ENCODE peak calls at places on chromosomes 1 and 21, in ten cellular contexts. R is fibroblast of lung; Q is CD8-positive, alpha-beta memory T cell; T is neuronal stem cell; H is IMR-90; X is tibial nerve; M is small intestine; O is cardiac muscle cell; U is tibial artery; E is iPS DF 6.9. A is an unnamed sample.

GRCh38 chr21:44566403-44566802 is 7.1 kb upstream of the KRTAP10-4 start:
- DNase-seq in R (no peak), Q (no peak), T (no peak), H (no peak), X (no peak), M (no peak), O (no peak), U (no peak), E (no peak), A (no peak)

GRCh38 chr1:53669511-53670191 is 69.3 kb downstream of the GLIS1 start:
- DNase-seq in R (no peak), Q (no peak), T (no peak), H (no peak), X (no peak), M (no peak), O (peak; percentile 6), U (no peak), E (no peak), A (no peak)

GRCh38 chr1:112793631-112794565 is 78.8 kb upstream of the PPM1J start:
- DNase-seq in R (no peak), Q (no peak), T (no peak), H (no peak), X (no peak), M (no peak), O (peak; percentile 65), U (no peak), E (no peak), A (no peak)

GRCh38 chr1:162111572-162111971 is 42.1 kb downstream of the NOS1AP start:
- DNase-seq in R (no peak), Q (no peak), T (no peak), H (no peak), X (no peak), M (no peak), O (no peak), U (no peak), E (no peak), A (no peak)

GRCh38 chr21:44432841-44433790 is 22.2 kb upstream of the LRRC3 start:
- DNase-seq in R (no peak), Q (peak; percentile 37), T (no peak), H (no peak), X (no peak), M (no peak), O (no peak), U (peak; percentile 63), E (no peak), A (no peak)

GRCh38 chr1:33985656-33986055 is 121.8 kb downstream of the HMGB4 start:
- DNase-seq in R (no peak), Q (no peak), T (no peak), H (peak; percentile 3), X (no peak), M (no peak), O (no peak), U (peak; percentile 68), E (no peak), A (no peak)

GRCh38 chr1:228735871-228736586 is 750 bp downstream of the RHOU start:
- DNase-seq in R (peak; percentile 32), Q (peak; percentile 49), T (no peak), H (peak; percentile 15), X (peak; percentile 21), M (peak; percentile 85), O (peak; percentile 65), U (peak; percentile 72), E (no peak), A (peak; percentile 64)

GRCh38 chr1:3956527-3957170 is 56.6 kb upstream of the C1orf174 start:
- DNase-seq in R (no peak), Q (no peak), T (no peak), H (no peak), X (no peak), M (no peak), O (no peak), U (no peak), E (no peak), A (no peak)

GRCh38 chr21:16473965-16474364 is 744.2 kb downstream of the USP25 start:
- DNase-seq in R (peak; percentile 15), Q (no peak), T (no peak), H (peak; percentile 12), X (no peak), M (no peak), O (peak; percentile 40), U (no peak), E (no peak), A (no peak)

GRCh38 chr21:39386194-39386593 is 37.3 kb upstream of the HMGN1 start:
- DNase-seq in R (peak; percentile 17), Q (peak; percentile 53), T (no peak), H (no peak), X (no peak), M (no peak), O (peak; percentile 21), U (no peak), E (no peak), A (peak; percentile 43)

GRCh38 chr1:181128592-181129497 is 40.3 kb downstream of the IER5 start:
- DNase-seq in R (no peak), Q (no peak), T (peak; percentile 71), H (no peak), X (no peak), M (no peak), O (no peak), U (no peak), E (no peak), A (no peak)

GRCh38 chr1:21338568-21339401 is 48.5 kb upstream of the ECE1 start:
- DNase-seq in R (peak; percentile 97), Q (no peak), T (no peak), H (peak; percentile 93), X (peak; percentile 72), M (peak; percentile 81), O (peak; percentile 69), U (peak; percentile 93), E (no peak), A (peak; percentile 92)

GRCh38 chr1:21337931-21338567 is 47.8 kb upstream of the ECE1 start:
- DNase-seq in R (peak; percentile 99), Q (no peak), T (no peak), H (peak; percentile 93), X (peak; percentile 93), M (peak; percentile 37), O (peak; percentile 73), U (peak; percentile 100), E (no peak), A (peak; percentile 97)

GRCh38 chr1:21337459-21337930 is 47.2 kb upstream of the ECE1 start:
- DNase-seq in R (no peak), Q (no peak), T (no peak), H (no peak), X (no peak), M (no peak), O (no peak), U (no peak), E (no peak), A (no peak)

GRCh38 chr1:21335750-21336168 is 45.5 kb upstream of the ECE1 start:
- DNase-seq in R (no peak), Q (no peak), T (no peak), H (no peak), X (no peak), M (no peak), O (no peak), U (no peak), E (no peak), A (no peak)

GRCh38 chr1:21337010-21337437 is 46.8 kb upstream of the ECE1 start:
- DNase-seq in R (no peak), Q (no peak), T (no peak), H (no peak), X (no peak), M (no peak), O (no peak), U (no peak), E (no peak), A (no peak)
- H3K4me1 ChIP-seq in R (peaks cover 54% of the 10 kb centered on the region), Q (peaks cover 80% of the 10 kb centered on the region), T (peaks cover 25% of the 10 kb centered on the region), H (peaks cover 71% of the 10 kb centered on the region), X (peaks cover 93% of the 10 kb centered on the region), M (peaks cover 44% of the 10 kb centered on the region), O (peaks cover 14% of the 10 kb centered on the region), U (peaks cover 93% of the 10 kb centered on the region), E (peaks cover 5% of the 10 kb centered on the region), A (peaks cover 54% of the 10 kb centered on the region)

GRCh38 chr1:85612704-85613361 is 32.3 kb downstream of the CCN1 start:
- DNase-seq in R (peak; percentile 85), Q (no peak), T (no peak), H (peak; percentile 94), X (no peak), M (peak; percentile 58), O (peak; percentile 95), U (no peak), E (no peak), A (no peak)
- H3K27ac ChIP-seq in R (peak overlapping the region; percentile 96), Q (no peak overlapping the region), T (no peak overlapping the region), H (peak overlapping the region; percentile 89), X (no peak overlapping the region), M (no peak overlapping the region), O (peak overlapping the region; percentile 91), U (peak overlapping the region; percentile 53), E (no peak overlapping the region), A (peak overlapping the region; percentile 51)

GRCh38 chr1:94416901-94417701 is 1.1 kb upstream of the ABCD3 start:
- DNase-seq in R (peak; percentile 85), Q (no peak), T (no peak), H (peak; percentile 89), X (no peak), M (peak; percentile 62), O (peak; percentile 94), U (no peak), E (no peak), A (peak; percentile 47)

GRCh38 chr1:94422115-94422820 is 4.1 kb downstream of the ABCD3 start:
- DNase-seq in R (no peak), Q (no peak), T (no peak), H (peak; percentile 24), X (no peak), M (no peak), O (no peak), U (no peak), E (no peak), A (no peak)

GRCh38 chr1:94418664-94419655 is 771 bp downstream of the ABCD3 start:
- DNase-seq in R (peak; percentile 42), Q (no peak), T (no peak), H (peak; percentile 24), X (peak; percentile 19), M (peak; percentile 64), O (peak; percentile 46), U (peak; percentile 71), E (no peak), A (peak; percentile 51)

GRCh38 chr1:94417702-94417961 is 557 bp upstream of the ABCD3 start:
- DNase-seq in R (no peak), Q (no peak), T (no peak), H (no peak), X (no peak), M (no peak), O (no peak), U (no peak), E (no peak), A (no peak)

GRCh38 chr1:94417962-94418663 is at the start of gene ABCD3:
- DNase-seq in R (peak; percentile 98), Q (peak; percentile 98), T (peak; percentile 95), H (peak; percentile 97), X (peak; percentile 95), M (peak; percentile 97), O (peak; percentile 99), U (peak; percentile 99), E (peak; percentile 75), A (peak; percentile 98)
- H3K4me1 ChIP-seq in R (peaks cover 6% of the 10 kb centered on the region), Q (peaks cover 31% of the 10 kb centered on the region), T (peaks cover 2% of the 10 kb centered on the region), H (peaks cover 8% of the 10 kb centered on the region), X (peaks cover 30% of the 10 kb centered on the region), M (peaks cover 8% of the 10 kb centered on the region), O (peaks cover 21% of the 10 kb centered on the region), U (peaks cover 9% of the 10 kb centered on the region), E (no peaks in the 10 kb centered on the region), A (peaks cover 5% of the 10 kb centered on the region)

DNA sequence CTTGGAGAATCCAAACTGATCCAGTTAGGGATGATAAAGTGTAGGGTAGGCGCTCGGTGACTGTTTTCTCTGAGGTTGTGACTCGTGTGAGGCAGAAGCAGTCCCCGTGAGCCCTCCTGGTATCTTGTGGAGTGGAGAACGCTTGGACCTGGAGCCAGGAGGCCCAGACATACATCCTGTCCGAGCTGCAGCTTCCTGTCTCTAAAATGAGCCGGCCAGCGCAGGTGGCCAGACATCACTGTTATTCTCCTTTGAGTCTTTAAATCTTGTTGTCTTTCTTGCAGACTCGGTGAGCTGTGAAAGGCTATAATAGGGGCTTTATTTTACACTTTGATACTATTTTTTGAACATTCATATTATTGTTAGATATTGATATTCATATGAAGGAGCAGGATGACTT is 12.3 kb downstream of the PCSK9 start:
- DNase-seq in R (no peak), Q (no peak), T (no peak), H (no peak), X (no peak), M (no peak), O (no peak), U (no peak), E (no peak), A (no peak)
- H3K27ac ChIP-seq in R (no peak overlapping the region), Q (no peak overlapping the region), T (no peak overlapping the region), H (no peak overlapping the region), X (no peak overlapping the region), M (no peak overlapping the region), O (no peak overlapping the region), U (no peak overlapping the region), E (no peak overlapping the region), A (no peak overlapping the region)

A was measured in uterus.